ENCODE peak calls at places on chromosome 4, in six cellular contexts. G is left ventricle myocardium inferior; Y is stimulated activated CD4-positive, alpha-beta T cell treated with anti-CD3 and anti-CD28 coated beads, Interleukin-4, amount 100 ng/mL, for 24 hours; J is fibroblast of pulmonary artery; H is kidney tubule cell; T is H9. W is an unnamed sample.

GRCh38 chr4:165612936-165613335 is 234.1 kb downstream of the CPE start:
- DNase-seq in G (no peak), Y (peak; percentile 3), J (no peak), H (no peak), T (no peak), W (no peak)

GRCh38 chr4:73847507-73848182 is 5.5 kb upstream of the PF4V1 start:
- DNase-seq in G (no peak), Y (no peak), J (no peak), H (no peak), T (no peak), W (no peak)

GRCh38 chr4:169085015-169085414 is 75.0 kb upstream of the CBR4 start:
- DNase-seq in G (no peak), Y (no peak), J (no peak), H (no peak), T (no peak), W (no peak)

GRCh38 chr4:41098649-41099048 is 115.7 kb downstream of the APBB2 start:
- DNase-seq in G (no peak), Y (no peak), J (no peak), H (no peak), T (no peak), W (no peak)

GRCh38 chr4:100738388-100739165 is 220.8 kb upstream of the EMCN start:
- DNase-seq in G (no peak), Y (no peak), J (peak; percentile 93), H (peak; percentile 86), T (no peak), W (no peak)

GRCh38 chr4:129453524-129453923 is 357.6 kb downstream of the C4orf33 start:
- DNase-seq in G (no peak), Y (no peak), J (no peak), H (no peak), T (no peak), W (no peak)

GRCh38 chr4:133624744-133625143 is 475.6 kb downstream of the PCDH10 start:
- DNase-seq in G (no peak), Y (no peak), J (no peak), H (no peak), T (peak; percentile 41), W (no peak)

GRCh38 chr4:34009951-34010350 is 2234.4 kb downstream of the ARAP2 start:
- DNase-seq in G (no peak), Y (no peak), J (no peak), H (no peak), T (no peak), W (no peak)

GRCh38 chr4:28463184-28463690 is 1602.6 kb downstream of the STIM2 start:
- DNase-seq in G (no peak), Y (no peak), J (no peak), H (no peak), T (no peak), W (no peak)

GRCh38 chr4:152352645-152353116 is 183.2 kb downstream of the FBXW7 start:
- DNase-seq in G (peak; percentile 20), Y (no peak), J (peak; percentile 98), H (peak; percentile 91), T (peak; percentile 33), W (peak; percentile 95)